ENCODE peak calls at places on chromosomes 13 and 19, in five cellular contexts. X is NCI-H1105, Q is EL, C is posterior cingulate gyrus, D is lower leg skin. M is an unnamed sample.

GRCh38 chr13:39455534-39456175 is 147.3 kb downstream of the LHFPL6 start:
- DNase-seq in X (no peak), Q (no peak), C (no peak), D (no peak), M (no peak)

GRCh38 chr13:98476538-98476966 is 100.4 kb downstream of the STK24 start:
- DNase-seq in X (no peak), Q (peak; percentile 96), C (no peak), D (no peak), M (peak; percentile 90)

GRCh38 chr19:17078920-17079709 is 3.5 kb downstream of the MYO9B start:
- DNase-seq in X (no peak), Q (no peak), C (no peak), D (no peak), M (no peak)

GRCh38 chr19:1312732-1313694 is 27.3 kb downstream of the EFNA2 start:
- DNase-seq in X (no peak), Q (peak; percentile 73), C (no peak), D (no peak), M (no peak)

GRCh38 chr13:81223784-81224501 is 883.0 kb upstream of the SPRY2 start:
- DNase-seq in X (no peak), Q (no peak), C (no peak), D (no peak), M (no peak)

GRCh38 chr19:40141546-40141945 is 49.7 kb upstream of the MAP3K10 start:
- DNase-seq in X (no peak), Q (no peak), C (no peak), D (no peak), M (no peak)

GRCh38 chr13:114166381-114167131 is 12.5 kb upstream of the CFAP97D2 start:
- DNase-seq in X (no peak), Q (no peak), C (peak; percentile 93), D (no peak), M (no peak)

GRCh38 chr19:53101518-53101917 is 1.7 kb downstream of the ZNF160 start:
- DNase-seq in X (no peak), Q (peak; percentile 48), C (no peak), D (no peak), M (peak; percentile 27)

GRCh38 chr13:33509642-33510229 is 224.2 kb upstream of the STARD13 start:
- DNase-seq in X (no peak), Q (peak; percentile 41), C (no peak), D (peak; percentile 50), M (peak; percentile 63)

GRCh38 chr19:31261651-31262331 is 87.4 kb downstream of the TSHZ3 start:
- DNase-seq in X (no peak), Q (no peak), C (no peak), D (no peak), M (no peak)

GRCh38 chr13:74576504-74576903 is 442.3 kb upstream of the KLF12 start:
- DNase-seq in X (no peak), Q (no peak), C (no peak), D (no peak), M (no peak)

GRCh38 chr19:10379880-10380310 is 477 bp downstream of the TYK2 start:
- DNase-seq in X (no peak), Q (no peak), C (no peak), D (no peak), M (no peak)

GRCh38 chr19:41646589-41647204 is 19.8 kb upstream of the CEACAM4 start:
- DNase-seq in X (no peak), Q (peak; percentile 6), C (no peak), D (no peak), M (no peak)

GRCh38 chr19:4699826-4700572 is 23.6 kb downstream of the DPP9 start:
- DNase-seq in X (no peak), Q (no peak), C (peak; percentile 75), D (no peak), M (no peak)

GRCh38 chr19:41932259-41933130 is 4.2 kb upstream of the ERFL start:
- DNase-seq in X (no peak), Q (no peak), C (no peak), D (no peak), M (no peak)

GRCh38 chr13:93248627-93249047 is 22.0 kb downstream of the GPC6 start:
- DNase-seq in X (no peak), Q (peak; percentile 33), C (no peak), D (no peak), M (peak; percentile 84)

GRCh38 chr13:50685491-50685890 is 158.0 kb downstream of the DLEU7 start:
- DNase-seq in X (peak; percentile 76), Q (no peak), C (peak; percentile 88), D (peak; percentile 71), M (no peak)

GRCh38 chr13:95137096-95137495 is 164.2 kb downstream of the ABCC4 start:
- DNase-seq in X (no peak), Q (peak; percentile 5), C (no peak), D (no peak), M (no peak)

GRCh38 chr19:17937371-17937900 is 4.6 kb downstream of the CCDC124 start:
- DNase-seq in X (no peak), Q (no peak), C (no peak), D (no peak), M (no peak)

GRCh38 chr13:100887729-100888151 is 213.1 kb upstream of the TMTC4 start:
- DNase-seq in X (no peak), Q (peak; percentile 61), C (no peak), D (no peak), M (no peak)

GRCh38 chr13:94251801-94252200 is 227.7 kb downstream of the DCT start:
- DNase-seq in X (no peak), Q (no peak), C (no peak), D (no peak), M (no peak)

M was measured in KBM-7.